ENCODE peak calls at places on chromosomes 1 and 21, in four cellular contexts. One of them, this sample, is unnamed.

GRCh38 chr1:219189021-219189824 is 15.5 kb downstream of the LYPLAL1 start:
- DNase-seq in SJCRH30: no peak
- DNase-seq in CD8-positive, alpha-beta T cell: no peak
- DNase-seq in tibial nerve: no peak
- DNase-seq in this sample: no peak

GRCh38 chr21:42238185-42238934 is 19.4 kb downstream of the ABCG1 start:
- DNase-seq in SJCRH30: no peak
- DNase-seq in CD8-positive, alpha-beta T cell: no peak
- DNase-seq in tibial nerve: no peak
- DNase-seq in this sample: peak; percentile 59

GRCh38 chr1:186925881-186926676 is 97.3 kb downstream of the PLA2G4A start:
- DNase-seq in SJCRH30: no peak
- DNase-seq in CD8-positive, alpha-beta T cell: no peak
- DNase-seq in tibial nerve: no peak
- DNase-seq in this sample: no peak

GRCh38 chr21:27831821-27832569 is 865.1 kb upstream of the ADAMTS5 start:
- DNase-seq in SJCRH30: no peak
- DNase-seq in CD8-positive, alpha-beta T cell: no peak
- DNase-seq in tibial nerve: no peak
- DNase-seq in this sample: no peak

GRCh38 chr1:47444578-47445465 is 7.0 kb downstream of the FOXD2 start:
- DNase-seq in SJCRH30: no peak
- DNase-seq in CD8-positive, alpha-beta T cell: no peak
- DNase-seq in tibial nerve: no peak
- DNase-seq in this sample: no peak

GRCh38 chr1:106749906-106750305 is 306.6 kb upstream of the PRMT6 start:
- DNase-seq in SJCRH30: no peak
- DNase-seq in CD8-positive, alpha-beta T cell: no peak
- DNase-seq in tibial nerve: no peak
- DNase-seq in this sample: no peak

GRCh38 chr1:201916649-201917249 is 28.1 kb downstream of the SHISA4 start:
- DNase-seq in SJCRH30: peak; percentile 90
- DNase-seq in CD8-positive, alpha-beta T cell: no peak
- DNase-seq in tibial nerve: peak; percentile 96
- DNase-seq in this sample: no peak

GRCh38 chr21:15144026-15144425 is 79.2 kb upstream of the NRIP1 start:
- DNase-seq in SJCRH30: no peak
- DNase-seq in CD8-positive, alpha-beta T cell: no peak
- DNase-seq in tibial nerve: no peak
- DNase-seq in this sample: no peak

GRCh38 chr1:30446508-30446907 is 276.9 kb downstream of the MATN1 start:
- DNase-seq in SJCRH30: no peak
- DNase-seq in CD8-positive, alpha-beta T cell: no peak
- DNase-seq in tibial nerve: no peak
- DNase-seq in this sample: no peak

GRCh38 chr1:184494929-184495328 is 108.1 kb downstream of the C1orf21 start:
- DNase-seq in SJCRH30: no peak
- DNase-seq in CD8-positive, alpha-beta T cell: no peak
- DNase-seq in tibial nerve: no peak
- DNase-seq in this sample: no peak

GRCh38 chr1:89757532-89757931 is 63.3 kb upstream of the LRRC8D start:
- DNase-seq in SJCRH30: no peak
- DNase-seq in CD8-positive, alpha-beta T cell: peak; percentile 13
- DNase-seq in tibial nerve: no peak
- DNase-seq in this sample: peak; percentile 43

GRCh38 chr1:59539961-59540681 is 243.2 kb downstream of the FGGY start:
- DNase-seq in SJCRH30: no peak
- DNase-seq in CD8-positive, alpha-beta T cell: no peak
- DNase-seq in tibial nerve: no peak
- DNase-seq in this sample: no peak

GRCh38 chr1:197103295-197103694 is 36.2 kb upstream of the F13B start:
- DNase-seq in SJCRH30: no peak
- DNase-seq in CD8-positive, alpha-beta T cell: no peak
- DNase-seq in tibial nerve: no peak
- DNase-seq in this sample: no peak

GRCh38 chr1:10686404-10687040 is 109.9 kb downstream of the CASZ1 start:
- DNase-seq in SJCRH30: no peak
- DNase-seq in CD8-positive, alpha-beta T cell: no peak
- DNase-seq in tibial nerve: no peak
- DNase-seq in this sample: no peak

GRCh38 chr1:27122652-27123051 is 32.3 kb downstream of the SLC9A1 start:
- DNase-seq in SJCRH30: peak; percentile 57
- DNase-seq in CD8-positive, alpha-beta T cell: no peak
- DNase-seq in tibial nerve: no peak
- DNase-seq in this sample: no peak

GRCh38 chr1:221809101-221810029 is 67.5 kb upstream of the DUSP10 start:
- DNase-seq in SJCRH30: no peak
- DNase-seq in CD8-positive, alpha-beta T cell: no peak
- DNase-seq in tibial nerve: no peak
- DNase-seq in this sample: no peak

GRCh38 chr1:228034954-228035837 is 28.4 kb downstream of the WNT3A start:
- DNase-seq in SJCRH30: no peak
- DNase-seq in CD8-positive, alpha-beta T cell: no peak
- DNase-seq in tibial nerve: no peak
- DNase-seq in this sample: no peak

GRCh38 chr1:206453111-206453510 is 17.2 kb upstream of the IKBKE start:
- DNase-seq in SJCRH30: no peak
- DNase-seq in CD8-positive, alpha-beta T cell: no peak
- DNase-seq in tibial nerve: no peak
- DNase-seq in this sample: no peak
- H3K36me3 ChIP-seq in SJCRH30: peaks cover 34% of the 10 kb centered on the region
- H3K36me3 ChIP-seq in CD8-positive, alpha-beta T cell: no peaks in the 10 kb centered on the region
- H3K36me3 ChIP-seq in tibial nerve: peaks cover 14% of the 10 kb centered on the region
- H3K36me3 ChIP-seq in this sample: no peaks in the 10 kb centered on the region

DNA sequence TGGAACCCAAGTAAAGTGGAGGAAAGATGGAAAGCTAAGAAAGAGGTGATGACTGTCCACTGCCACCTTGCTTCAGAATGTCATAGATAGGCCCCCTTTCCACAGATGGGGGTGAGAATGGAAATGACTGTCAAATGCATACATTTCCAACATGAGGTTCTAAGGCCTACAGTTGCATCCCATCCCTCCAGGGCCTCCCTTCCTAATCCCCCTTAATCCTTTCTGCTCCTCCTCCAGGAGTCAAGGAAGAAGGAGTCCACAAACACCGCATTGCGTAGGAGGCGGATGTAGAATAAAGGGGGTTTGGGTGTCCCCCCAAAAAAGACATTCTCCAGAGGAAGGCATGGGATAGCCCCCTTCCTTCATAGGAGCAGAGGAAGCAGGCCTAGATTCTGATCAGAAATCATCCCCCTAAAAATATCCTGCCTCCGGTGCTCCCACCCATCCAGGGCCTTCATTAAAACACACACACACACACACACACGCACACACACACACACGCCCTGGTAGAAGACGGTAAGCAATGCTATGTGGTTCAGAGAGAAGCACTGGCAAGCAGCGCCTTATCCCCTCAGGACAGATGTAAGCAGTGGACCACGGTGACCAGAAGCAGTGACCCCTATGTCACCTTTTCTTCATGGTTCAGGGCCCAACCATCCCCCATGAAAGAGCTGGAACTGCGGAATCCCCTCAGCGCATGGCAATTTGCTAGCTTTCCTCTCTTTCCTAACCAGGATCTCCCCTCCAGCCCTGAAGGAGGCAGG is 2.0 kb downstream of the SV2A start:
- DNase-seq in SJCRH30: no peak
- DNase-seq in CD8-positive, alpha-beta T cell: no peak
- DNase-seq in tibial nerve: no peak
- DNase-seq in this sample: no peak
- H3K4me1 ChIP-seq in SJCRH30: peaks cover 12% of the 10 kb centered on the region
- H3K4me1 ChIP-seq in CD8-positive, alpha-beta T cell: peaks cover 34% of the 10 kb centered on the region
- H3K4me1 ChIP-seq in tibial nerve: peaks cover 8% of the 10 kb centered on the region
- H3K4me1 ChIP-seq in this sample: peaks cover 7% of the 10 kb centered on the region

GRCh38 chr1:60832372-60832771 is 250.0 kb upstream of the NFIA start:
- DNase-seq in SJCRH30: no peak
- DNase-seq in CD8-positive, alpha-beta T cell: no peak
- DNase-seq in tibial nerve: no peak
- DNase-seq in this sample: no peak
- H3K36me3 ChIP-seq in SJCRH30: no peaks in the 10 kb centered on the region
- H3K36me3 ChIP-seq in CD8-positive, alpha-beta T cell: no peaks in the 10 kb centered on the region
- H3K36me3 ChIP-seq in tibial nerve: no peaks in the 10 kb centered on the region
- H3K36me3 ChIP-seq in this sample: no peaks in the 10 kb centered on the region

DNA sequence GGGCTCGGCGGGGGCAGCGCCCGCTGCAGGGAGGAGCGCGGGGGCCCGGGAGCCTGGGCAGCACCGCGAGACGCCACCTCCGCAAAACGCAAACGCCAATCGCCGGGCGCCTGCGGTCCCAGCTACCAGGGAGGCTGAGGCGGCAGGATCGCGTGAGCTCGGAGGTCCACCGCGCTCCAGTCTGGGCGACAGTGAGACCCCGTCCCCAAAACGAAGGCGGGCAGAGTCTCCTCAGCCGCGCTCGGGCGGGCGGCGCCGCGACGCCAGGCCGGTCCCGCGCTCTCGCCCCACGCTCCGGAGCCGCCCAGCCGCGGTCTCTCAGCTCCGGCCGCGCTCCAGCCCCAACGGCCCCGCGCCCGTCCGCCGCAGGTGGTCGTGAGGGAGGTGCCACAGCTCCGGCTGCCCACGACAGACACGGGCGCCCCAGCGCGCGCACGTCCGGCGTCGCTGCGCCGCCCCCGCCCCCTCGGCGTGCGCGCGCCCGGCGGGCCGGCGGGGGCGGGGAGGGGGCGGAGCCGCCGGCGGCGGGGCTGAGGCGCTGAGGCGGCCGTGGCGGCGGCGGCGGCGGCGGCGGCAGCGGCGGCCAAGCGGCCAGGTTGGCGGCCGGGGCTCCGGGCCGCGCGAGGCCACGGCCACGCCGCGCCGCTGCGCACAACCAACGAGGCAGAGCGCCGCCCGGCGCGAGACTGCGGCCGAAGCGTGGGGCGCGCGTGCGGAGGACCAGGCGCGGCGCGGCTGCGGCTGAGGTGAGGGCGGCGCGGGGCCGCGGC is at the start of gene ADARB1:
- DNase-seq in SJCRH30: peak; percentile 71
- DNase-seq in CD8-positive, alpha-beta T cell: peak; percentile 63
- DNase-seq in tibial nerve: no peak
- DNase-seq in this sample: peak; percentile 50
- H3K4me1 ChIP-seq in SJCRH30: peaks cover 13% of the 10 kb centered on the region
- H3K4me1 ChIP-seq in CD8-positive, alpha-beta T cell: peaks cover 38% of the 10 kb centered on the region
- H3K4me1 ChIP-seq in tibial nerve: peaks cover 34% of the 10 kb centered on the region
- H3K4me1 ChIP-seq in this sample: peaks cover 31% of the 10 kb centered on the region

GRCh38 chr21:39904457-39904856 is 37.2 kb downstream of the PCP4 start:
- DNase-seq in SJCRH30: no peak
- DNase-seq in CD8-positive, alpha-beta T cell: no peak
- DNase-seq in tibial nerve: no peak
- DNase-seq in this sample: no peak

DNA sequence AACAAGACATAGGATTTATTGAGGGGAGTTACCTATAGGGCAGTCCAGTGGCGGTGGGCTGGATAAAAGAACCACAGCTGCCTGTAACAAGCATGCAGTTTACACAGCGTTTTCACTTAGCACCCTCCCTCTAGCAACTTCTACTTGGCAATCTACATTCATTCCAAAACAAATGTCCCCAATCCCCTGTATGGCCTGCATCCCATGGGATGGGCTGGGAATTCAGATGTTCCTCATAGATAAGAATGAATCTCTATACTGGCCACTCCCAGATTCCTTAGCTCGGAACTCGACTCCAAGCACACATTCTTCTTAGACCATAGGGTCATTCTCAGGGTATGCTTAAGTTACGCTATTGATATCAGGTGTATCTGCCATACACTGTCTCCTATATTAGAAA is 33.3 kb downstream of the PCP4 start:
- DNase-seq in SJCRH30: peak; percentile 74
- DNase-seq in CD8-positive, alpha-beta T cell: no peak
- DNase-seq in tibial nerve: no peak
- DNase-seq in this sample: no peak
- H3K36me3 ChIP-seq in SJCRH30: no peaks in the 10 kb centered on the region
- H3K36me3 ChIP-seq in CD8-positive, alpha-beta T cell: no peaks in the 10 kb centered on the region
- H3K36me3 ChIP-seq in tibial nerve: no peaks in the 10 kb centered on the region
- H3K36me3 ChIP-seq in this sample: no peaks in the 10 kb centered on the region

GRCh38 chr1:234960722-234961467 is 167.7 kb downstream of the TOMM20 start:
- DNase-seq in SJCRH30: no peak
- DNase-seq in CD8-positive, alpha-beta T cell: no peak
- DNase-seq in tibial nerve: no peak
- DNase-seq in this sample: no peak
- H3K4me1 ChIP-seq in SJCRH30: peaks cover 39% of the 10 kb centered on the region
- H3K4me1 ChIP-seq in CD8-positive, alpha-beta T cell: peaks cover 58% of the 10 kb centered on the region
- H3K4me1 ChIP-seq in tibial nerve: peaks cover 83% of the 10 kb centered on the region
- H3K4me1 ChIP-seq in this sample: peaks cover 36% of the 10 kb centered on the region

This sample was measured in naive thymus-derived CD4-positive, alpha-beta T cell.